ENCODE peak calls at places on chromosomes 3 and 15, in six cellular contexts. S is stimulated activated CD4-positive, alpha-beta T cell treated with anti-CD3 and anti-CD28 coated beads, Interleukin-4, amount 100 ng/mL, for 48 hours; W is RPMI7951; C is NCI-H460; E is GM04503; T is AG09309. G is an unnamed sample.

GRCh38 chr3:154428369-154429206 is 1.4 kb downstream of the GPR149 start:
- DNase-seq in S (no peak), W (no peak), C (no peak), E (no peak), T (no peak), G (no peak)

GRCh38 chr3:100973594-100973993 is 19.6 kb downstream of the ABI3BP start:
- DNase-seq in S (no peak), W (no peak), C (no peak), E (no peak), T (no peak), G (no peak)

GRCh38 chr15:52183562-52184173 is 7.5 kb downstream of the GNB5 start:
- DNase-seq in S (no peak), W (peak; percentile 44), C (no peak), E (no peak), T (no peak), G (no peak)

GRCh38 chr15:77506311-77507150 is 85.8 kb downstream of the HMG20A start:
- DNase-seq in S (no peak), W (peak; percentile 92), C (no peak), E (no peak), T (no peak), G (no peak)

GRCh38 chr3:177789500-177789899 is 592.2 kb upstream of the TBL1XR1 start:
- DNase-seq in S (no peak), W (no peak), C (no peak), E (no peak), T (no peak), G (no peak)

GRCh38 chr3:131140891-131141290 is 114.2 kb downstream of the NEK11 start:
- DNase-seq in S (no peak), W (no peak), C (no peak), E (no peak), T (no peak), G (no peak)

GRCh38 chr3:143707848-143708247 is 140.4 kb downstream of the SLC9A9 start:
- DNase-seq in S (no peak), W (no peak), C (no peak), E (no peak), T (peak; percentile 10), G (no peak)

GRCh38 chr3:124650798-124651197 is 79.5 kb upstream of the UMPS start:
- DNase-seq in S (peak; percentile 4), W (no peak), C (no peak), E (no peak), T (no peak), G (no peak)

GRCh38 chr15:20344601-20345400 is 196.8 kb downstream of the GOLGA6L6 start:
- DNase-seq in S (no peak), W (peak; percentile 5), C (no peak), E (no peak), T (no peak), G (no peak)

GRCh38 chr3:184316792-184317191 is 2.4 kb downstream of the EIF4G1 start:
- DNase-seq in S (no peak), W (no peak), C (no peak), E (no peak), T (no peak), G (no peak)

GRCh38 chr15:28112962-28113361 is 13.8 kb upstream of the OCA2 start:
- DNase-seq in S (no peak), W (no peak), C (no peak), E (no peak), T (no peak), G (no peak)